ENCODE peak calls at places on chromosomes 13 and 19, in eight cellular contexts. One of them, this sample, is unnamed.

GRCh38 chr13:95536629-95537241 is 15.8 kb upstream of the CLDN10 start:
- DNase-seq in small intestine: peak; percentile 20
- DNase-seq in IMR-90: peak; percentile 39
- DNase-seq in right lobe of liver: no peak
- DNase-seq in fibroblast of lung: peak; percentile 67
- DNase-seq in AG09309: peak; percentile 5
- DNase-seq in ascending aorta: no peak
- DNase-seq in adrenal gland: no peak
- DNase-seq in this sample: no peak

GRCh38 chr13:90533866-90534265 is 813.6 kb upstream of the MIR17HG start:
- DNase-seq in small intestine: no peak
- DNase-seq in IMR-90: no peak
- DNase-seq in right lobe of liver: no peak
- DNase-seq in fibroblast of lung: no peak
- DNase-seq in AG09309: no peak
- DNase-seq in ascending aorta: no peak
- DNase-seq in adrenal gland: no peak
- DNase-seq in this sample: no peak

GRCh38 chr19:50838239-50838638 is 4.9 kb upstream of the KLK15 start:
- DNase-seq in small intestine: no peak
- DNase-seq in IMR-90: no peak
- DNase-seq in right lobe of liver: no peak
- DNase-seq in fibroblast of lung: no peak
- DNase-seq in AG09309: no peak
- DNase-seq in ascending aorta: no peak
- DNase-seq in adrenal gland: no peak
- DNase-seq in this sample: no peak

GRCh38 chr19:46716013-46716671 is 772 bp downstream of the PRKD2 start:
- DNase-seq in small intestine: peak; percentile 33
- DNase-seq in IMR-90: no peak
- DNase-seq in right lobe of liver: no peak
- DNase-seq in fibroblast of lung: no peak
- DNase-seq in AG09309: no peak
- DNase-seq in ascending aorta: no peak
- DNase-seq in adrenal gland: no peak
- DNase-seq in this sample: peak; percentile 73

GRCh38 chr13:92622905-92623304 is 603.7 kb upstream of the GPC6 start:
- DNase-seq in small intestine: no peak
- DNase-seq in IMR-90: no peak
- DNase-seq in right lobe of liver: no peak
- DNase-seq in fibroblast of lung: no peak
- DNase-seq in AG09309: no peak
- DNase-seq in ascending aorta: no peak
- DNase-seq in adrenal gland: no peak
- DNase-seq in this sample: no peak

GRCh38 chr19:2479556-2480194 is 3.7 kb downstream of the GADD45B start:
- DNase-seq in small intestine: no peak
- DNase-seq in IMR-90: no peak
- DNase-seq in right lobe of liver: no peak
- DNase-seq in fibroblast of lung: no peak
- DNase-seq in AG09309: no peak
- DNase-seq in ascending aorta: no peak
- DNase-seq in adrenal gland: no peak
- DNase-seq in this sample: no peak

GRCh38 chr19:51131780-51132680 is 7.3 kb downstream of the SIGLEC9 start:
- DNase-seq in small intestine: peak; percentile 6
- DNase-seq in IMR-90: peak; percentile 38
- DNase-seq in right lobe of liver: no peak
- DNase-seq in fibroblast of lung: peak; percentile 60
- DNase-seq in AG09309: no peak
- DNase-seq in ascending aorta: peak; percentile 62
- DNase-seq in adrenal gland: peak; percentile 77
- DNase-seq in this sample: no peak

GRCh38 chr13:94234766-94235165 is 244.7 kb downstream of the DCT start:
- DNase-seq in small intestine: no peak
- DNase-seq in IMR-90: no peak
- DNase-seq in right lobe of liver: no peak
- DNase-seq in fibroblast of lung: no peak
- DNase-seq in AG09309: no peak
- DNase-seq in ascending aorta: no peak
- DNase-seq in adrenal gland: no peak
- DNase-seq in this sample: no peak

GRCh38 chr13:104460553-104460952 is 1394.3 kb upstream of the SLC10A2 start:
- DNase-seq in small intestine: no peak
- DNase-seq in IMR-90: no peak
- DNase-seq in right lobe of liver: no peak
- DNase-seq in fibroblast of lung: peak; percentile 39
- DNase-seq in AG09309: no peak
- DNase-seq in ascending aorta: no peak
- DNase-seq in adrenal gland: no peak
- DNase-seq in this sample: no peak

GRCh38 chr19:48290341-48290922 is 20.6 kb downstream of the ZNF114 start:
- DNase-seq in small intestine: no peak
- DNase-seq in IMR-90: peak; percentile 57
- DNase-seq in right lobe of liver: no peak
- DNase-seq in fibroblast of lung: peak; percentile 26
- DNase-seq in AG09309: no peak
- DNase-seq in ascending aorta: no peak
- DNase-seq in adrenal gland: no peak
- DNase-seq in this sample: no peak

GRCh38 chr19:39473443-39473960 is 7.1 kb upstream of the TIMM50 start:
- DNase-seq in small intestine: no peak
- DNase-seq in IMR-90: no peak
- DNase-seq in right lobe of liver: no peak
- DNase-seq in fibroblast of lung: no peak
- DNase-seq in AG09309: no peak
- DNase-seq in ascending aorta: no peak
- DNase-seq in adrenal gland: no peak
- DNase-seq in this sample: no peak

GRCh38 chr19:2469102-2469914 is 6.6 kb upstream of the GADD45B start:
- DNase-seq in small intestine: no peak
- DNase-seq in IMR-90: peak; percentile 78
- DNase-seq in right lobe of liver: no peak
- DNase-seq in fibroblast of lung: peak; percentile 58
- DNase-seq in AG09309: no peak
- DNase-seq in ascending aorta: no peak
- DNase-seq in adrenal gland: no peak
- DNase-seq in this sample: no peak

GRCh38 chr19:31675187-31675913 is 326.1 kb upstream of the TSHZ3 start:
- DNase-seq in small intestine: no peak
- DNase-seq in IMR-90: peak; percentile 59
- DNase-seq in right lobe of liver: no peak
- DNase-seq in fibroblast of lung: peak; percentile 63
- DNase-seq in AG09309: peak; percentile 1
- DNase-seq in ascending aorta: no peak
- DNase-seq in adrenal gland: no peak
- DNase-seq in this sample: no peak

GRCh38 chr19:44879309-44880065 is 11.6 kb upstream of the TOMM40 start:
- DNase-seq in small intestine: no peak
- DNase-seq in IMR-90: no peak
- DNase-seq in right lobe of liver: no peak
- DNase-seq in fibroblast of lung: no peak
- DNase-seq in AG09309: no peak
- DNase-seq in ascending aorta: no peak
- DNase-seq in adrenal gland: no peak
- DNase-seq in this sample: no peak

GRCh38 chr19:2121416-2122051 is 24.8 kb downstream of the IZUMO4 start:
- DNase-seq in small intestine: no peak
- DNase-seq in IMR-90: no peak
- DNase-seq in right lobe of liver: no peak
- DNase-seq in fibroblast of lung: no peak
- DNase-seq in AG09309: no peak
- DNase-seq in ascending aorta: no peak
- DNase-seq in adrenal gland: no peak
- DNase-seq in this sample: no peak

GRCh38 chr13:41941174-41941573 is 19.7 kb downstream of the VWA8 start:
- DNase-seq in small intestine: no peak
- DNase-seq in IMR-90: peak; percentile 17
- DNase-seq in right lobe of liver: no peak
- DNase-seq in fibroblast of lung: no peak
- DNase-seq in AG09309: no peak
- DNase-seq in ascending aorta: no peak
- DNase-seq in adrenal gland: no peak
- DNase-seq in this sample: no peak

GRCh38 chr13:41311607-41312500 is 787 bp downstream of the NAA16 start:
- DNase-seq in small intestine: peak; percentile 42
- DNase-seq in IMR-90: peak; percentile 43
- DNase-seq in right lobe of liver: peak; percentile 62
- DNase-seq in fibroblast of lung: peak; percentile 52
- DNase-seq in AG09309: no peak
- DNase-seq in ascending aorta: no peak
- DNase-seq in adrenal gland: peak; percentile 71
- DNase-seq in this sample: no peak

GRCh38 chr13:31773538-31773937 is 34.2 kb downstream of the RXFP2 start:
- DNase-seq in small intestine: no peak
- DNase-seq in IMR-90: peak; percentile 91
- DNase-seq in right lobe of liver: no peak
- DNase-seq in fibroblast of lung: peak; percentile 73
- DNase-seq in AG09309: no peak
- DNase-seq in ascending aorta: no peak
- DNase-seq in adrenal gland: no peak
- DNase-seq in this sample: no peak

GRCh38 chr13:26022538-26023292 is 29.1 kb downstream of the SHISA2 start:
- DNase-seq in small intestine: no peak
- DNase-seq in IMR-90: peak; percentile 47
- DNase-seq in right lobe of liver: peak; percentile 63
- DNase-seq in fibroblast of lung: peak; percentile 77
- DNase-seq in AG09309: peak; percentile 16
- DNase-seq in ascending aorta: peak; percentile 77
- DNase-seq in adrenal gland: peak; percentile 89
- DNase-seq in this sample: peak; percentile 62

GRCh38 chr19:4815426-4816387 is 15.8 kb downstream of the TICAM1 start:
- DNase-seq in small intestine: peak; percentile 96
- DNase-seq in IMR-90: peak; percentile 92
- DNase-seq in right lobe of liver: peak; percentile 86
- DNase-seq in fibroblast of lung: peak; percentile 93
- DNase-seq in AG09309: peak; percentile 60
- DNase-seq in ascending aorta: peak; percentile 94
- DNase-seq in adrenal gland: peak; percentile 97
- DNase-seq in this sample: peak; percentile 90
- H3K4me3 ChIP-seq in small intestine: no peak overlapping the region
- H3K4me3 ChIP-seq in IMR-90: no peak overlapping the region
- H3K4me3 ChIP-seq in right lobe of liver: peak overlapping the region; percentile 11
- H3K4me3 ChIP-seq in fibroblast of lung: no peak overlapping the region
- H3K4me3 ChIP-seq in AG09309: no peak overlapping the region
- H3K4me3 ChIP-seq in ascending aorta: peak overlapping the region; percentile 32
- H3K4me3 ChIP-seq in adrenal gland: no peak overlapping the region
- H3K4me3 ChIP-seq in this sample: no peak overlapping the region

DNA sequence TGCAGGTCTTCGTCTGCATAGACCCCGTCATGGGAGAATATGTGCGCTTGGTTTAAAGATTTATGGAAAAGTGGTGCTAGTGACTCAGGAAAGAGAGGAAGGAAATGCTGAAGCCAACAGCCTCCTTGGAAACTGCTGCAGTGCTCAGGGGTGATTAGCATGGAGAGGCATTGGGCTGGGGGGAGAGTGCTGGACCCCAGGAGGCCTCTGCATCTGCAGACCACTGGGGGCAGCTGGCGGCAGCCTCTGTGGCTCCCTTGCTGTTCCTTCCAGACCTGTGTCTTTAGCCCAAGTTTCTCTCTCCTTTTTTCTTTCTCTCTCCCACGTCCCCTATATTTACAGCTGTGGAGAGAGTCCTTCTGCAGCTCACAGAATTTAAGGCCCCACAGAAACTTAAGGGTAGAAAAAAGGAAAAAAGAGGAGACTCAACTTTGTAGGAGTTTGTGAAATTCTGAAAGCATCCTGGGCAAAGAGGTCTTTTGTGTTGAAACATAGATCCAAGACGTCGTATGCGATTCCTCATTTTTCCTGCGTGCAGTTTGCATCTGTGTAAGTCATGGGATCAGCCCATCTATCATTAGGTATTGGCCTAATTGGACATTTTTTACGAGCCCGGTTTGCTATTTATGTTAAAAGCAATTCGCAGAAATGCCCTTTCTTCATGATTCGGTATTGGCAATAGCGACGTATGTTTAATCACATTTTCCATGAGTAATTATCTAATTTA is 116.2 kb upstream of the ZNF536 start:
- DNase-seq in small intestine: no peak
- DNase-seq in IMR-90: no peak
- DNase-seq in right lobe of liver: no peak
- DNase-seq in fibroblast of lung: no peak
- DNase-seq in AG09309: no peak
- DNase-seq in ascending aorta: no peak
- DNase-seq in adrenal gland: peak; percentile 33
- DNase-seq in this sample: no peak
- H3K4me3 ChIP-seq in small intestine: no peak overlapping the region
- H3K4me3 ChIP-seq in IMR-90: no peak overlapping the region
- H3K4me3 ChIP-seq in right lobe of liver: no peak overlapping the region
- H3K4me3 ChIP-seq in fibroblast of lung: no peak overlapping the region
- H3K4me3 ChIP-seq in AG09309: no peak overlapping the region
- H3K4me3 ChIP-seq in ascending aorta: no peak overlapping the region
- H3K4me3 ChIP-seq in adrenal gland: no peak overlapping the region
- H3K4me3 ChIP-seq in this sample: no peak overlapping the region

DNA sequence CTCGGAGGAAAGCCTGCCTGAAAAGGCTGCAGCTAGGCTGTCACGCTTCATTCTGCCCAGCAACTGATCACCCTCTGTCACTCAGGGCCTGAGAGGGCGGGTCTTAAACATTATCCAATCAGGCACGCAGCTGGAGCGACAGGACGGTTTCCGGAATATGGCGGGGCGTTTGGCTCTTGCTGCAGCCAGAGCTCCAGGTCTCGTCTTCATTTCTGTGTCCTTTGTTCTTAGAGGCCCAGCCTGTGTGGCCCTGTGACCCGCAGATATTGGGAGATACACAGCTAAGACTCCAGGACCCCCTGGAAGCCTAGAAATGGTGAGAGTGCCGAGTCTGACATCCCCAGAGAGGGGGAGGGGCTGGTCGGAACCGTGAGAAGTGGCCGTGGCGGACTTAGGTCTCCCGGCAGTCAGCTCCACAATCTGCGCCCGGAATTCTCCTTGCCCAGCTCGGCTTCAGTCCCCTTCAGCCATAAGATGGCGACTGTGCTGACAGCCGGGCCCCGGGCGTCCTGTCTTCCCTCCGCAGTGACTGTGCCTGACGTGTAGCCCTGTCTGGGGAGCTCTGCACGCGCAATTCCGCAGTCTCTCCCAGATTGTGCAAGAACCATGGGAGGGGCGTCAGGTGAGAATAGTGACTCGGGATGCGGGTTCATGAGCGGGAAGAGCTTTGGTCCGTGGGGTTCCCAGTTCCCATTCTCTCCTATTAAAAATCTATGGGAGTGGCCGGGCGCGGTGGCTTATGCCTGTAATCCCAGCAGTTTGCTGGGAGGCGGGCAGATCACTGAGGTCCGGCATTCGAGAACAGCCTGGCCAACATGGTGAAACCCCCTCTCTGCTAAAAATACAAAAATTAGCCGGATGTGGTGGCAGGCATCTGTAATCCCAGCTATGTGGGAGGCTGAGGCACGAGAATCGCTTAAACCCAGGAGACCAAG is at the start of gene ZNF429:
- DNase-seq in small intestine: peak; percentile 97
- DNase-seq in IMR-90: peak; percentile 92
- DNase-seq in right lobe of liver: peak; percentile 89
- DNase-seq in fibroblast of lung: peak; percentile 93
- DNase-seq in AG09309: peak; percentile 79
- DNase-seq in ascending aorta: peak; percentile 97
- DNase-seq in adrenal gland: peak; percentile 98
- DNase-seq in this sample: peak; percentile 94
- H3K4me3 ChIP-seq in small intestine: peak within 1 kb of the TSS; percentile 79
- H3K4me3 ChIP-seq in IMR-90: peak within 1 kb of the TSS; percentile 74
- H3K4me3 ChIP-seq in right lobe of liver: peak within 1 kb of the TSS; percentile 68
- H3K4me3 ChIP-seq in fibroblast of lung: peak within 1 kb of the TSS; percentile 91
- H3K4me3 ChIP-seq in AG09309: peak within 1 kb of the TSS; percentile 70
- H3K4me3 ChIP-seq in ascending aorta: peak within 1 kb of the TSS; percentile 81
- H3K4me3 ChIP-seq in adrenal gland: peak within 1 kb of the TSS; percentile 85
- H3K4me3 ChIP-seq in this sample: peak within 1 kb of the TSS; percentile 74

GRCh38 chr13:20231839-20232555 is at the start of gene GJB6:
- DNase-seq in small intestine: peak; percentile 12
- DNase-seq in IMR-90: no peak
- DNase-seq in right lobe of liver: no peak
- DNase-seq in fibroblast of lung: no peak
- DNase-seq in AG09309: no peak
- DNase-seq in ascending aorta: peak; percentile 46
- DNase-seq in adrenal gland: no peak
- DNase-seq in this sample: no peak
- H3K4me3 ChIP-seq in small intestine: peak within 1 kb of the TSS; percentile 52
- H3K4me3 ChIP-seq in IMR-90: no peak within 1 kb of the TSS
- H3K4me3 ChIP-seq in right lobe of liver: peak within 1 kb of the TSS; percentile 47
- H3K4me3 ChIP-seq in fibroblast of lung: no peak within 1 kb of the TSS
- H3K4me3 ChIP-seq in AG09309: no peak within 1 kb of the TSS
- H3K4me3 ChIP-seq in ascending aorta: peak within 1 kb of the TSS; percentile 28
- H3K4me3 ChIP-seq in adrenal gland: no peak within 1 kb of the TSS
- H3K4me3 ChIP-seq in this sample: peak within 1 kb of the TSS; percentile 36

This sample was measured in pancreas.